ENCODE peak calls at places on chromosomes 5 and 9, in seven cellular contexts. C, K, S, I, F, D and W are unnamed samples. For H3K4me1, the result is how much of the 10 kb centered on the place peaks cover.

GRCh38 chr5:132477784-132478497 is 12.6 kb downstream of the IRF1 start:
- DNase-seq in S (no peak), I (no peak), D (no peak), C (no peak), K (no peak), F (no peak), W (no peak)

GRCh38 chr5:81609810-81610375 is 141.0 kb downstream of the SSBP2 start:
- DNase-seq in C (no peak), K (no peak), D (no peak), S (no peak), I (no peak), F (no peak), W (no peak)

GRCh38 chr9:107636596-107637405 is 147.2 kb upstream of the KLF4 start:
- DNase-seq in S (no peak), F (no peak), I (no peak), D (no peak), C (no peak), K (no peak), W (no peak)

GRCh38 chr5:43061352-43061751 is 21.2 kb upstream of the ANXA2R start:
- DNase-seq in K (no peak), S (no peak), D (no peak), C (no peak), F (no peak), I (no peak), W (no peak)

GRCh38 chr5:104385901-104386300 is 823.3 kb upstream of the NUDT12 start:
- DNase-seq in C (no peak), S (no peak), F (no peak), D (no peak), K (no peak), I (no peak), W (peak)

GRCh38 chr5:133668458-133668857 is 56.1 kb upstream of the FSTL4 start:
- DNase-seq in I (no peak), K (peak), S (no peak), D (no peak), C (no peak), F (no peak), W (no peak)

GRCh38 chr9:3656224-3656623 is 130.4 kb upstream of the RFX3 start:
- DNase-seq in S (peak), F (no peak), I (no peak), D (no peak), K (no peak), C (no peak), W (no peak)

GRCh38 chr5:78215972-78216371 is 78.5 kb downstream of the AP3B1 start:
- DNase-seq in K (no peak), C (no peak), F (no peak), S (no peak), D (no peak), I (no peak), W (no peak)

GRCh38 chr5:177049285-177049684 is 26.8 kb downstream of the ZNF346 start:
- DNase-seq in D (no peak), S (no peak), K (no peak), F (no peak), C (no peak), I (peak), W (no peak)

GRCh38 chr9:752201-752600 is 89.3 kb upstream of the DMRT1 start:
- DNase-seq in I (no peak), K (no peak), S (no peak), F (no peak), C (no peak), D (no peak), W (peak)

GRCh38 chr9:82682431-82682830 is 380.5 kb downstream of the RASEF start:
- DNase-seq in S (no peak), F (no peak), K (no peak), D (no peak), C (no peak), I (no peak), W (no peak)

GRCh38 chr5:84384604-84385575 is at the start of gene EDIL3:
- DNase-seq in S (no peak), F (peak), D (no peak), I (no peak), K (peak), C (no peak), W (peak)

GRCh38 chr9:123997665-123998277 is 13.8 kb upstream of the LHX2 start:
- DNase-seq in S (peak), C (no peak), F (no peak), K (peak), I (no peak), D (no peak), W (no peak)

GRCh38 chr9:126682928-126683697 is 69.4 kb downstream of the LMX1B start:
- DNase-seq in C (no peak), K (no peak), I (no peak), F (peak), D (no peak), S (no peak), W (no peak)

GRCh38 chr9:120389867-120390266 is 190.1 kb downstream of the CDK5RAP2 start:
- DNase-seq in S (no peak), C (no peak), I (no peak), F (no peak), K (no peak), D (no peak), W (no peak)

GRCh38 chr9:24044576-24044975 is 218.5 kb upstream of the ELAVL2 start:
- DNase-seq in F (no peak), C (no peak), I (no peak), D (no peak), S (peak), K (no peak), W (no peak)

GRCh38 chr5:67476531-67476930 is 279.9 kb upstream of the CD180 start:
- DNase-seq in C (no peak), S (no peak), F (no peak), D (no peak), I (no peak), K (no peak), W (no peak)

GRCh38 chr5:181001947-181002346 is 13.3 kb downstream of the BTNL3 start:
- DNase-seq in S (no peak), D (peak), F (no peak), C (no peak), K (no peak), I (no peak), W (no peak)

GRCh38 chr9:16611001-16611400 is 259.5 kb downstream of the BNC2 start:
- DNase-seq in D (no peak), F (no peak), K (no peak), S (no peak), I (no peak), C (no peak), W (no peak)

GRCh38 chr9:35333551-35333950 is 156.4 kb upstream of the RUSC2 start:
- DNase-seq in S (no peak), K (no peak), C (no peak), F (no peak), D (no peak), I (no peak), W (peak)

GRCh38 chr9:129489838-129490582 is 130.9 kb downstream of the C9orf50 start:
- DNase-seq in D (no peak), C (no peak), F (no peak), S (no peak), K (no peak), I (peak), W (no peak)

GRCh38 chr5:180798193-180798592 is 4.4 kb downstream of the MGAT1 start:
- DNase-seq in D (no peak), F (no peak), K (peak), S (no peak), C (no peak), I (no peak), W (no peak)

GRCh38 chr9:89879711-89880110 is 274.9 kb downstream of the GADD45G start:
- DNase-seq in S (no peak), D (no peak), C (no peak), K (peak), I (no peak), F (no peak), W (no peak)

DNA sequence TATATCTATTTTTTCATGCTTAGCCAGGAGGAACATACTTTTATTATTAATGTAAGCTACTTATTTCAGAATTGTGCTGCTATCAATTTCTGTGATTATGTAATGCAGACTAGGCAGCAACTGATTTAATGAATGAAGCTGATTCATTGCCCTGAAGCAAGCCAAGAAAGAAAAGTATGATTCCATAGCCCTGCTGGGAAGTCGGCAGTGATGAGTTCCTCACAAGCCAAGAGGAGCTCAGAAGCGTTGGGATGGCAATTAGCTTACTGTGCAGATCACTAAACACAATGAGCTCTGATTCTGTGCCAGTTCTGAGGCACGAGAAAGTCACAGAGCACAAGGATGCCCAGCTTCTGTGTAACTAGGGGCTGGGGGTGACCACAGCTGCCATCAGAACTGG is 254.3 kb upstream of the KLF9 start:
- DNase-seq in K (no peak), I (no peak), D (no peak), S (no peak), F (no peak), C (no peak), W (no peak)
- TF ChIP-seq MAX in K (no peak), I (no peak), D (no peak), S (no peak), F (no peak), C (no peak), W (no peak)

GRCh38 chr5:178182158-178182876 is 4.9 kb downstream of the GMCL2 start:
- DNase-seq in F (no peak), D (no peak), K (no peak), C (no peak), S (no peak), I (peak), W (no peak)

GRCh38 chr5:178177569-178177968 is 9.6 kb downstream of the GMCL2 start:
- DNase-seq in D (no peak), C (no peak), K (no peak), F (no peak), S (no peak), I (no peak), W (no peak)

DNA sequence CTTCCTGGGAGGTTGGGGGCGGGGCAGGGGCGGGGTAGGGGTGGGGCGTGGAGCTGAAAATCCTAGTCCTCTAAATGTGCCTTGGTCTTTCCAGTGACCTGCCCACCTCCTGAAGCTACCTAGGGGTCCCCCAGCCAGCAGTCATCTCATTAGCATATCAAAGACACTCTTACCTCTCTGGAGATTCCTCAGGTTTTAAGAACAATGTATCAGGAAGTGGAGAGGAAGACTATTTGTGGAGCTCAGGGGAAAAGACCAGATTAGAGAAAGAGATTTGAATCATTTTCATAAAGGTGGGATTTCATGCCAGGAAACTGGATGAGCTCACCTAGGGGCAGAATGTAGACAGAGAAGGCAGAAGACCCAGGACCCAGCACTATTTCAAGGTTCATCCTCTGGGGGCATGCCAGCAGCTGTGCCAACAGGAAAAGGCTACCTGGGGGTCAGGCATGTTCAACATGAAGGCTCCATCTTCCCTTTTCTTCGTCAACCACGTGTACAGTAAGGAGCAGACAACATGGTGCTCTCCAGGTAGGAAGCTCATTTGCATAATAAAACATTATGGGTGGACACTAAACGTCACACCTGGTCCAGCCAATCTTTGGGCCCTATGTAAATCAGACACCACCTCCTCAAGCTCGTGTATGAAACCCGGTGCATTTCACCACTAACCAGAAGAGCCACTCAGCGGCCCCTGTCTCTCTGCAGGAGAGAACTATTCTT is 6.9 kb downstream of the GMCL2 start:
- DNase-seq in C (no peak), S (no peak), I (peak), F (no peak), D (no peak), K (peak), W (no peak)
- H3K9ac ChIP-seq in C (no peak), S (no peak), I (no peak), F (no peak), D (no peak), K (peak), W (no peak)

GRCh38 chr5:86228147-86228546 is 389.6 kb upstream of the COX7C start:
- DNase-seq in F (no peak), I (no peak), C (no peak), K (no peak), D (no peak), S (no peak), W (no peak)
- H3K4me1 ChIP-seq in F (under half), I (under half), C (under half), K (under half), D (under half), S (under half), W (under half)

GRCh38 chr9:105483618-105484017 is 35.8 kb downstream of the FSD1L start:
- DNase-seq in S (no peak), D (no peak), F (no peak), C (no peak), I (no peak), K (no peak), W (no peak)
- TF ChIP-seq MAX in S (no peak), D (no peak), F (no peak), C (no peak), I (no peak), K (no peak), W (no peak)

DNA sequence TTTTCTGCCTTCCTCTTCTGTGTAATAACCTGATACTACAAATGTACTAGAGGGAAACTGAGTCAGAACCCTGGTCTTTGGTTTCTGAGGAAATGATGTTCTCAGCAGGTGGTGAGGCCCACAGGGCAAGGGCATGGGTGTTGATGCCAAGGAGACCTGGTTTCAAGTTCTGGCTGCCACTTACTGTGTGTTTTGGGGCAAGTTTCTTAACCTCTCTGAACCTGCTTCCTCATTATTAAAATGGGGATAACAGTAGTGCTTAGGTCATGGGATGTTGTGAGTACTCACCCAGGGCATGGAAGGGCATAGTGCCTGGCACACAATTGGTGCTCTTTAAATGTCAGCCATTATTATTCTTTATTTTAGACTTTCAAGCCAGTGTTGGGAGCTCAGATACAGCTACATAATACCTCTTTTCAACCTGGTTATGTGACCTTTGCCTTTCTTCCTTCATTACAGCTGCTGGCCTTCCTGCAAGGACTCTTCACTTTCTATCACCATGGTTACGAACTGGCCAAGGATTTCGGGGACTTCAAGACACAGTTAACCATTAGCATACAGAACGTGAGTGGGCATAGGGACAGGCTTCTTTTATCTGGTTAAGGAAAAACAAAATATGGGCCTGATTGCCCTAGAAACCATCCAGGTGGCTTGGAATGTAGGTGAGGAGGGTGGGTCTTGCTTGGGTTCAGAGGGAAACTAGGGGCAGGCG is 131.5 kb downstream of the ARHGAP26 start:
- DNase-seq in D (no peak), S (no peak), C (no peak), K (no peak), F (no peak), I (no peak), W (no peak)
- H3K9ac ChIP-seq in D (no peak), S (no peak), C (no peak), K (no peak), F (no peak), I (no peak), W (no peak)

GRCh38 chr9:91214086-91214485 is 147.6 kb downstream of the AUH start:
- DNase-seq in C (no peak), S (no peak), K (no peak), D (no peak), F (no peak), I (no peak), W (peak)

GRCh38 chr9:91211919-91212318 is 149.8 kb downstream of the AUH start:
- DNase-seq in C (no peak), S (no peak), K (no peak), F (no peak), D (peak), I (no peak), W (no peak)

GRCh38 chr9:91217388-91217787 is 144.3 kb downstream of the AUH start:
- DNase-seq in I (no peak), K (no peak), C (no peak), S (no peak), F (no peak), D (no peak), W (no peak)

GRCh38 chr9:91212592-91213243 is 149.0 kb downstream of the AUH start:
- DNase-seq in D (no peak), F (no peak), I (no peak), C (no peak), K (no peak), S (no peak), W (no peak)

DNA sequence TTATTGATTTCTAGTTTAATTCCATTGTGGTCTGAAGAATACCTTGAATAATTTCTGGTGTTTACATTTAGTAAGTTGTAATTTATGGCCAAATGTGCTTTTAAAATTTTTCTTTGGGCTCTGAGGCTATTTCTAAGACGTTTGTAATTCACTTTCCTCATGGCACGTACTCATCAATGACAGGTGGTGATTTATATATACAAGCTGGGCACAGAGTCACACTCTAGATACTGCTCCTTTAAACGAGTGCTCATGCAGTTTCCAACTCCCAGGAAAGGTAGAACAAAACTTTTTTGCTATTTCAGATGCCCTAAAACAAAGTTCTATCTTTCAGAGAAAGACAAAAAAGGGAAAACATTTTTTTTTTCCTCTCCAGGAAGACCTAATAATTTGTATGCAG is 146.9 kb downstream of the AUH start:
- DNase-seq in I (no peak), K (no peak), S (no peak), C (no peak), F (no peak), D (no peak), W (no peak)
- H3K4me1 ChIP-seq in I (under half), K (under half), S (under half), C (under half), F (under half), D (under half), W (under half)